ENCODE peak calls at places on chromosomes 6 and 20, in ten cellular contexts. L, I, Y, H, W, T, S, Z, R and G are unnamed samples.

GRCh38 chr20:46954490-46955038 is 59.9 kb downstream of the EYA2 start:
- DNase-seq in R (no peak), W (no peak), I (no peak), H (no peak), T (no peak), S (peak), Z (peak), L (peak), Y (no peak), G (peak)

GRCh38 chr20:56570832-56571231 is 37.8 kb downstream of the FAM209B start:
- DNase-seq in T (no peak), H (no peak), R (no peak), Y (no peak), I (no peak), S (no peak), L (no peak), W (no peak), Z (no peak), G (no peak)

GRCh38 chr6:34132486-34133185 is 13.3 kb downstream of the GRM4 start:
- DNase-seq in I (peak), H (no peak), Y (no peak), S (peak), R (peak), L (peak), W (no peak), T (no peak), Z (peak), G (peak)

GRCh38 chr6:3232017-3232838 is 4.8 kb upstream of the TUBB2B start:
- DNase-seq in R (no peak), Y (no peak), W (no peak), L (no peak), Z (no peak), S (no peak), T (no peak), I (peak), H (no peak), G (no peak)

GRCh38 chr20:44074252-44075151 is 112.5 kb downstream of the JPH2 start:
- DNase-seq in Z (no peak), H (no peak), R (no peak), I (no peak), S (peak), Y (peak), L (no peak), W (no peak), T (no peak), G (peak)

GRCh38 chr6:138278326-138278725 is 60.0 kb upstream of the PBOV1 start:
- DNase-seq in Y (peak), L (peak), R (no peak), W (no peak), I (peak), Z (peak), H (peak), T (peak), S (peak), G (peak)

GRCh38 chr6:141307309-141307998 is 825.3 kb upstream of the GJE1 start:
- DNase-seq in R (no peak), Z (no peak), H (no peak), W (no peak), Y (no peak), I (no peak), T (no peak), S (no peak), L (no peak), G (no peak)

GRCh38 chr6:137951064-137951597 is 84.1 kb downstream of the TNFAIP3 start:
- DNase-seq in L (no peak), R (no peak), Z (no peak), T (no peak), W (no peak), S (no peak), Y (no peak), I (no peak), H (no peak), G (no peak)

GRCh38 chr6:88380083-88380482 is 213.9 kb upstream of the CNR1 start:
- DNase-seq in R (no peak), Y (no peak), S (peak), Z (peak), T (peak), H (peak), W (no peak), I (no peak), L (no peak), G (peak)

GRCh38 chr6:44149369-44150012 is 9.1 kb upstream of the CAPN11 start:
- DNase-seq in S (no peak), I (no peak), R (no peak), Z (no peak), L (no peak), T (no peak), Y (no peak), H (no peak), W (no peak), G (no peak)

GRCh38 chr20:23551383-23551782 is 16.9 kb downstream of the CST9L start:
- DNase-seq in T (no peak), R (no peak), Z (no peak), Y (no peak), I (no peak), S (no peak), H (no peak), W (no peak), L (no peak), G (no peak)

GRCh38 chr6:52423971-52424381 is 3.8 kb downstream of the EFHC1 start:
- DNase-seq in I (no peak), T (no peak), H (no peak), L (no peak), R (no peak), Y (peak), S (peak), W (no peak), Z (no peak), G (peak)

GRCh38 chr6:74091133-74091793 is 395.3 kb downstream of the CD109 start:
- DNase-seq in L (peak), Y (no peak), R (no peak), T (no peak), Z (peak), S (peak), W (peak), H (no peak), I (peak), G (peak)

GRCh38 chr6:11198663-11199603 is 33.5 kb downstream of the NEDD9 start:
- DNase-seq in H (no peak), W (no peak), T (no peak), I (no peak), L (no peak), S (no peak), Y (no peak), Z (no peak), R (no peak), G (no peak)

GRCh38 chr6:79031821-79032590 is 46.0 kb downstream of the PHIP start:
- DNase-seq in R (no peak), W (no peak), Y (no peak), L (no peak), I (no peak), H (no peak), S (peak), Z (no peak), T (no peak), G (peak)

GRCh38 chr6:8157839-8158238 is 55.5 kb upstream of the EEF1E1 start:
- DNase-seq in Z (no peak), H (no peak), L (peak), W (no peak), I (no peak), Y (no peak), R (no peak), S (no peak), T (no peak), G (no peak)

GRCh38 chr20:47030271-47030810 is 135.7 kb downstream of the EYA2 start:
- DNase-seq in T (no peak), I (no peak), L (no peak), S (no peak), H (no peak), Y (no peak), R (no peak), W (no peak), Z (no peak), G (no peak)

GRCh38 chr6:105112577-105112976 is 67.2 kb downstream of the POPDC3 start:
- DNase-seq in I (no peak), H (no peak), L (no peak), S (peak), W (no peak), Y (no peak), Z (no peak), T (no peak), R (no peak), G (no peak)

GRCh38 chr20:14198416-14198815 is 139.0 kb downstream of the FLRT3 start:
- DNase-seq in I (no peak), L (no peak), T (no peak), S (no peak), R (no peak), W (no peak), Z (no peak), H (no peak), Y (no peak), G (no peak)
- H3K4me3 ChIP-seq in I (no peak), L (no peak), T (no peak), S (no peak), R (no peak), W (no peak), Z (no peak), H (no peak), Y (no peak), G (no peak)

DNA sequence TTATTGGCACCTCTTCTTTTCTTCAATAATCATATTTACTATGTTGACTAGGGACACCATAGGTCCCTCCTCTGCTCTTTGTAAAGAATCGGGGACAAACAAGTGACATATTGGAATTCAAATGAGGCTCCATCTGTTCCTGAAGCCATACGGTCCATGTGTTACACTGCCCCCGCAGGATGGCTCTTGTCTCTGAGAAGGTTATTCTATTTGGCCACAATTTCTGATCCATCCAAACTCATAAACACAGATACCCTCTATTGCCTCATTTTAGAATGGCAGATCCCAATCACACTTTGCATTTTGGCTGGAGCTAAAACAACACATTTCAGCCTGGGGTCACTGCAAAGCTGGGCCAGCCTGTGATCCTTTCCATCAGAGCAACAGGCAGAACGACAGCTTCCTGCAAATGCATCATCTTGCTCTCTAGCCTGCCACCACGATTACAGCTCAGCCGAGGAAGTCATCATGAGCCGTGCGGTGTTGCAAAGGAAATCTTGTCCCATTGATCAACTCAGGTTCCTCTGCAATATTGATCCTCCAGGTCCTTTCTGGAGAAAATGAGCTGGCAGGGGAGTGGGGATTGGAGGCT is 73.2 kb downstream of the AGPAT4 start:
- DNase-seq in Y (no peak), S (no peak), Z (no peak), L (no peak), H (no peak), T (no peak), R (no peak), I (no peak), W (no peak), G (no peak)
- TF ChIP-seq CTCF in Y (no peak), S (no peak), Z (no peak), L (peak), H (no peak), T (peak), R (no peak), I (peak), W (peak), G (no peak)

DNA sequence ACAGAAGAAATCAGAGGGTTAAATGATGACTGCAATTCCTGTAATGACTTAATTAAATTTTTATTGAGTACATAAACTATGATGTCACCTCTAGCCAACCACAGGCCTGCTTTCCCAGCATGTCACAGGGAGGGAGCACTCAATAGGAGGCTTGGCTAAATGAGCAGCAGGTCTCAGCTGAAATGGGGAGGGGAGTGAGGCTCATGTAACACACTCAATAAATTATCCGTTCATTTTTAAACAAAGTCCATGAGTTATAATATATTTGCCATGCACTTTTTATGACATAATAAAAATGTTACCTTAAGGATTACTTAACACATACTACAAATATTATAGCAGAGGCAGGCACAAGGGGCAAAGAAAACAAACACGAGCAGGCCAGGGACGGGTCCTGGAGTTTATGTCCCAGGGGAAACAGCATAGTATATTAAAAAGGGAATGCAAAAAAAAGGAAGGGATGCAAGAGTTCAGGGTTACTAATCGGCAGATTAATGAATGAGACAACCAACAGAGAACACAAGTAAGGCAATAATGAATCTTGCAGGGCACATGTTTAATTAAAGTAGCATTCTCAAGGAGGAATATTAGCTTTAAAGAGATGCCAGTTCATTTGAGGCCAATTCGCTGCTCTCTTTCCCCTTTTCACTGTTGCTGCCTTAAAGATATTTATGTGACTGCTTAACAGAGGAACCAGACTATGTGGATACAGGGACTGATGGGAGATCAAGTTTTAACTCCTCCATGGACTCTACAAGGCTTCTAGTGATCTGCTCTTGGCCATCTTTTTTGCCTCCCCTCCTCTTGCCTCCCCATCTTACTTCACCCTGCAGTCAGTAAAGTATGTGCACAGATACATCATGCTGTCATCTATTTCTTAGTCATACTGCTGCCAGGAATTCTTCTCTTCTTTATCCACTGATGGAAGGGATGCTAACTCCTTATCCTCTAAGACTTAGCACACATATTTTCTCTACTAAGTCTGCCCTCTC is 27.3 kb upstream of the FAM83C start:
- DNase-seq in R (no peak), L (no peak), H (no peak), I (no peak), Z (peak), W (no peak), T (no peak), Y (no peak), S (peak), G (peak)
- H3K4me3 ChIP-seq in R (no peak), L (no peak), H (no peak), I (no peak), Z (no peak), W (peak), T (no peak), Y (no peak), S (no peak), G (no peak)

DNA sequence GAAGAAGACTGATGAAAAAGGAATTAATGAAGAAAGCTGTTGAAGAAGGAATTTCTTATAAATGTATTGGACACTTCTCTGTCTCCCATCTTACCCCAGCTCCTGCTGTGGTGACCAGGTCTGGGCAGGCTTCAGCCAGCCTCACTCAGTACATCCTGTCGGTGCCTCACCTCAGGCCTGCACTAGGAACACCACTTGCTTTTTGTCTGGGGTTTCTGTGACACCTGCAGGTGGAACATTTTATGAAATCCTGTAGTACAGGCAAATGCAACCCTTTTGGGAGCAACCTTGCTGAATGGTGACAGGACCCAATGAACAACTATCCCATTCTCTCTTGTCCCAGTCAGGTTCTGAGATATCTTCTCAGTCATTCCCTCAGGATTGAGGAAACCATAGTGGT is 129.7 kb downstream of the PRDM13 start:
- DNase-seq in T (no peak), Y (no peak), R (no peak), S (no peak), H (no peak), I (no peak), L (no peak), Z (no peak), W (peak), G (no peak)
- TF ChIP-seq CTCF in T (no peak), Y (no peak), R (no peak), S (no peak), H (no peak), I (no peak), L (no peak), Z (no peak), W (no peak), G (no peak)

GRCh38 chr6:168256940-168257339 is 62.6 kb downstream of the DACT2 start:
- DNase-seq in S (no peak), H (no peak), I (no peak), R (no peak), T (no peak), Z (no peak), L (no peak), Y (no peak), W (no peak), G (no peak)

GRCh38 chr6:168258795-168259194 is 60.8 kb downstream of the DACT2 start:
- DNase-seq in T (no peak), Z (no peak), I (no peak), R (no peak), H (no peak), S (no peak), W (no peak), Y (no peak), L (no peak), G (no peak)

GRCh38 chr6:168252267-168252666 is 67.3 kb downstream of the DACT2 start:
- DNase-seq in W (no peak), S (no peak), I (no peak), Z (no peak), R (no peak), T (no peak), H (no peak), L (no peak), Y (no peak), G (no peak)

GRCh38 chr6:168260385-168260987 is 59.1 kb downstream of the DACT2 start:
- DNase-seq in Z (no peak), T (no peak), L (no peak), H (no peak), I (no peak), R (no peak), W (no peak), S (no peak), Y (no peak), G (no peak)

GRCh38 chr6:168255283-168255881 is 64.2 kb downstream of the DACT2 start:
- DNase-seq in S (no peak), T (no peak), H (no peak), L (no peak), W (no peak), Z (no peak), R (no peak), I (no peak), Y (no peak), G (no peak)
- H3K4me3 ChIP-seq in S (no peak), T (no peak), H (no peak), L (no peak), W (no peak), Z (no peak), R (no peak), I (no peak), Y (no peak), G (no peak)

GRCh38 chr20:33418033-33418432 is 16.7 kb upstream of the CDK5RAP1 start:
- DNase-seq in H (no peak), S (no peak), W (no peak), Y (no peak), R (no peak), T (no peak), Z (no peak), I (no peak), L (no peak), G (no peak)

GRCh38 chr20:33419140-33419974 is 18.0 kb upstream of the CDK5RAP1 start:
- DNase-seq in L (peak), R (peak), Y (peak), W (no peak), I (no peak), T (no peak), H (peak), Z (no peak), S (peak), G (peak)

GRCh38 chr20:33412484-33412838 is 11.1 kb upstream of the CDK5RAP1 start:
- DNase-seq in W (no peak), T (no peak), L (no peak), Y (no peak), S (no peak), I (no peak), H (no peak), R (no peak), Z (no peak), G (no peak)

GRCh38 chr20:33411711-33412483 is 10.6 kb upstream of the CDK5RAP1 start:
- DNase-seq in S (no peak), I (no peak), T (no peak), L (no peak), R (no peak), W (no peak), H (no peak), Y (no peak), Z (no peak), G (no peak)

DNA sequence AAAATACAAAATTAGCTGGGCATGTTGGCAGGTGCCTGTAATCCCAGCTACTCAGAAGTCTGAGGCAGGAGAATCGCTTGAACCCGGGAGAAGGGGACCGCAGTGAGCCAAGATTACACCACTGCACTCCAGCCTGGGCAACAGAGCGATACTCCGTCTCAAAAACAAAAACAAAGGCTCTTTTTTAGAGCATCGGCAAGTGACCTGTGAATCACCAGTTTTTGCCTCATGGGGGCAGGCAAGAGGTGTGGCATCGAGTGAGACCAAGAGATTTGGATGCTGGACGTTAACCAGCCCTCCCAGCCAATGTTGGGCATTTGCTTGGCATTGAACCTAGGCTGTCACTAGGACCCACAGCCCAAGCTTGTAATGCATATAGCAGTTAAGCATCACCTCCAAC is 14.6 kb upstream of the CDK5RAP1 start:
- DNase-seq in R (peak), Y (peak), Z (peak), T (peak), L (no peak), S (peak), H (peak), I (peak), W (no peak), G (peak)
- TF ChIP-seq CTCF in R (peak), Y (peak), Z (peak), T (peak), L (peak), S (peak), H (no peak), I (peak), W (peak), G (peak)